ENCODE peak calls at places on chromosome 18, in ten cellular contexts. Q is tibial artery; K is mucosa of gallbladder; B is naive B cell; P is osteocyte; R is RPMI7951; N is stimulated activated naive CD8-positive, alpha-beta T cell treated with anti-CD3 and anti-CD28 coated beads, Interleukin-15, amount 100 ng/mL, for 72 hours; Z is GM23338; T is left colon; A is T-helper 1 cell. W is an unnamed sample.

GRCh38 chr18:54203914-54204313 is 20.6 kb downstream of the MBD2 start:
- DNase-seq in P (no peak), A (no peak), R (no peak), B (no peak), K (no peak), Q (no peak), Z (no peak), N (no peak), T (no peak), W (no peak)

GRCh38 chr18:54209471-54210180 is 14.8 kb downstream of the MBD2 start:
- DNase-seq in Q (no peak), T (no peak), Z (no peak), R (no peak), N (no peak), B (no peak), K (no peak), A (no peak), P (no peak), W (no peak)

GRCh38 chr18:70058916-70059315 is 111.2 kb upstream of the CD226 start:
- DNase-seq in N (no peak), B (no peak), Z (no peak), A (no peak), T (no peak), R (no peak), P (no peak), K (no peak), Q (no peak), W (peak; percentile 10)

GRCh38 chr18:37362158-37362890 is 203.3 kb downstream of the CELF4 start:
- DNase-seq in B (no peak), Z (peak; percentile 92), A (no peak), P (no peak), Q (no peak), R (no peak), K (no peak), T (no peak), N (no peak), W (no peak)

GRCh38 chr18:3151379-3152264 is 68.1 kb downstream of the MYOM1 start:
- DNase-seq in N (peak; percentile 8), P (no peak), Q (no peak), K (no peak), R (peak; percentile 22), A (no peak), B (peak; percentile 24), T (peak; percentile 15), Z (peak; percentile 82), W (peak; percentile 44)

GRCh38 chr18:13528739-13529392 is 197.5 kb downstream of the FAM210A start:
- DNase-seq in T (no peak), B (no peak), A (no peak), K (no peak), N (no peak), R (no peak), P (peak; percentile 49), Z (no peak), Q (no peak), W (no peak)

GRCh38 chr18:1976484-1976883 is 594.8 kb downstream of the METTL4 start:
- DNase-seq in Z (no peak), B (no peak), R (no peak), N (no peak), P (no peak), A (no peak), Q (no peak), T (no peak), K (no peak), W (no peak)

GRCh38 chr18:34740724-34741123 is 30.6 kb downstream of the DTNA start:
- DNase-seq in Z (no peak), P (no peak), Q (no peak), A (no peak), R (no peak), K (no peak), N (no peak), T (no peak), B (no peak), W (no peak)

GRCh38 chr18:35581555-35582309 is at the start of gene GALNT1:
- DNase-seq in P (no peak), T (peak; percentile 55), R (no peak), Z (peak; percentile 50), A (no peak), K (no peak), B (peak; percentile 17), Q (no peak), N (no peak), W (no peak)

GRCh38 chr18:55857409-55857808 is 269.4 kb upstream of the TCF4 start:
- DNase-seq in B (no peak), Q (no peak), R (no peak), Z (no peak), A (no peak), N (no peak), T (no peak), K (no peak), P (no peak), W (no peak)

GRCh38 chr18:36394486-36394885 is 97.0 kb downstream of the FHOD3 start:
- DNase-seq in Q (no peak), B (no peak), Z (no peak), R (peak; percentile 77), T (no peak), A (no peak), K (no peak), P (no peak), N (no peak), W (no peak)

GRCh38 chr18:70468861-70469570 is 180.2 kb downstream of the SOCS6 start:
- DNase-seq in K (no peak), B (no peak), P (no peak), Q (no peak), N (no peak), T (no peak), A (no peak), Z (no peak), R (no peak), W (no peak)

GRCh38 chr18:7002107-7002506 is 115.5 kb downstream of the LAMA1 start:
- DNase-seq in B (no peak), K (no peak), R (no peak), N (no peak), P (no peak), Z (peak; percentile 48), A (no peak), T (no peak), Q (no peak), W (no peak)

GRCh38 chr18:13605477-13605876 is 120.9 kb downstream of the FAM210A start:
- DNase-seq in T (no peak), P (peak; percentile 60), N (no peak), A (no peak), R (no peak), K (no peak), B (no peak), Z (no peak), Q (no peak), W (no peak)

W was measured in GM19239.